ENCODE peak calls at places on chromosome X, in four cellular contexts. B is activated CD8-positive, alpha-beta memory T cell treated with anti-CD3 and anti-CD28 coated beads for 24 hours; L is mucosa of gallbladder; Y is stimulated activated CD4-positive, alpha-beta T cell treated with anti-CD3 and anti-CD28 coated beads, Interleukin-1b, Interleukin-23, amount 100 ng/mL, for 4 hours. R is an unnamed sample.

GRCh38 chrX:152903589-152903988 is 5.7 kb downstream of the ZNF185 start:
- DNase-seq in B (no peak), L (no peak), Y (no peak), R (no peak)

GRCh38 chrX:1507511-1508463 is 29.2 kb downstream of the P2RY8 start:
- DNase-seq in B (peak), L (no peak), Y (no peak), R (no peak)

GRCh38 chrX:1476682-1477081 is 24.0 kb upstream of the ASMTL start:
- DNase-seq in B (peak), L (no peak), Y (no peak), R (no peak)

GRCh38 chrX:45233541-45233940 is 32.9 kb upstream of the DIPK2B start:
- DNase-seq in B (no peak), L (no peak), Y (no peak), R (no peak)

GRCh38 chrX:53621418-53621986 is 65.0 kb downstream of the HUWE1 start:
- DNase-seq in B (no peak), L (no peak), Y (no peak), R (no peak)

GRCh38 chrX:9352243-9352642 is 112.6 kb upstream of the TBL1X start:
- DNase-seq in B (no peak), L (no peak), Y (no peak), R (no peak)

GRCh38 chrX:83845397-83845796 is 15.5 kb upstream of the CYLC1 start:
- DNase-seq in B (no peak), L (no peak), Y (no peak), R (no peak)

GRCh38 chrX:65920620-65921019 is 119.3 kb downstream of the VSIG4 start:
- DNase-seq in B (no peak), L (no peak), Y (no peak), R (no peak)

GRCh38 chrX:94178145-94178790 is 504.3 kb downstream of the FAM133A start:
- DNase-seq in B (no peak), L (no peak), Y (no peak), R (no peak)

GRCh38 chrX:21479695-21480280 is 105.6 kb downstream of the CNKSR2 start:
- DNase-seq in B (peak), L (no peak), Y (peak), R (no peak)

GRCh38 chrX:13029831-13030771 is 14.3 kb downstream of the FAM9C start:
- DNase-seq in B (no peak), L (no peak), Y (no peak), R (no peak)

GRCh38 chrX:6026980-6027379 is 201.7 kb downstream of the NLGN4X start:
- DNase-seq in B (no peak), L (no peak), Y (no peak), R (no peak)

GRCh38 chrX:153400146-153401132 is 711 bp downstream of the PNMA6E start:
- DNase-seq in B (peak), L (no peak), Y (peak), R (peak)

GRCh38 chrX:6821730-6822129 is 286.8 kb upstream of the VCX3A start:
- DNase-seq in B (no peak), L (no peak), Y (no peak), R (no peak)

R was measured in activated T-helper 9 cell treated with anti-CD3 and anti-CD28 coated beads, Interleukin-2, amount 50 U/mL, for 16 hours.